ENCODE peak calls at places on chromosomes 1 and 21, in five cellular contexts. J is neuronal stem cell, N is IMR-90, F is H9, P is trophoblast cell. Z is an unnamed sample.

GRCh38 chr1:100622037-100622436 is 84.1 kb downstream of the GPR88 start:
- DNase-seq in N (peak), P (peak), F (no peak), J (no peak), Z (peak)

GRCh38 chr1:3530931-3531818 is 76.7 kb downstream of the ARHGEF16 start:
- DNase-seq in F (peak), N (peak), P (peak), J (peak), Z (peak)

GRCh38 chr1:1806890-1807289 is 28.6 kb upstream of the NADK start:
- DNase-seq in F (no peak), P (no peak), J (no peak), N (peak), Z (no peak)

GRCh38 chr1:204384636-204385354 is 25.1 kb upstream of the PLEKHA6 start:
- DNase-seq in P (peak), F (no peak), N (peak), J (no peak), Z (no peak)

GRCh38 chr1:12166834-12167492 is at the start of gene TNFRSF1B:
- DNase-seq in F (peak), J (peak), P (peak), N (peak), Z (peak)

GRCh38 chr1:237239248-237239647 is 197.3 kb downstream of the RYR2 start:
- DNase-seq in F (peak), P (no peak), J (no peak), N (no peak), Z (peak)

GRCh38 chr1:18041107-18041506 is 66.5 kb upstream of the IGSF21 start:
- DNase-seq in P (no peak), F (no peak), N (no peak), J (no peak), Z (no peak)

GRCh38 chr21:32719085-32719484 is 8.7 kb downstream of the SYNJ1 start:
- DNase-seq in P (peak), N (no peak), F (no peak), J (no peak), Z (no peak)

GRCh38 chr1:55893155-55893554 is 678.0 kb upstream of the USP24 start:
- DNase-seq in J (no peak), F (no peak), N (peak), P (peak), Z (peak)

GRCh38 chr1:10917513-10918454 is 94.7 kb upstream of the TARDBP start:
- DNase-seq in P (no peak), N (no peak), F (no peak), J (no peak), Z (no peak)

GRCh38 chr1:192008281-192008825 is 149.9 kb upstream of the RGS18 start:
- DNase-seq in J (no peak), P (no peak), F (no peak), N (no peak), Z (no peak)

DNA sequence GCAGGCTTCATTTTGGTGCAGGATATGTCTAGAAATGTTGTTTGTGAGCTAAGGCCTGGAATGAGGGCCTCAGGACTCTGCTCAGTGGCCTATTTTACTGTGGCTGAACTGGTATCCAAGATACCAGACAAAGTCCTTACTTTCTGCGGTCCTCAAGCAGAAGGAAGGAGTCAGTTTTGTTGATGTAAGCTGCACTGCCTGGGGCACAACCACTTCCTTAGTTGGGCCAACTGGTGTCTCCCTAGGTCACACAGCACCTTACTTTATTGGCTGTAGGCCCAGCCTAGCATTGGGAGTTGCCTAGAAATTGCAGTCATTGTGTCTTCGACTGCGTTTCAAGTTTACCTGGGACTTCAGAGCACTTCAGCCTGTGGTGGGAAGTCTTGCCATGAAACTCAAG is 1322.7 kb downstream of the AMY1C start:
- DNase-seq in N (no peak), J (no peak), P (no peak), F (no peak), Z (no peak)
- H4K8ac ChIP-seq in N (no peak), J (no peak), P (no peak), F (no peak), Z (no peak)

DNA sequence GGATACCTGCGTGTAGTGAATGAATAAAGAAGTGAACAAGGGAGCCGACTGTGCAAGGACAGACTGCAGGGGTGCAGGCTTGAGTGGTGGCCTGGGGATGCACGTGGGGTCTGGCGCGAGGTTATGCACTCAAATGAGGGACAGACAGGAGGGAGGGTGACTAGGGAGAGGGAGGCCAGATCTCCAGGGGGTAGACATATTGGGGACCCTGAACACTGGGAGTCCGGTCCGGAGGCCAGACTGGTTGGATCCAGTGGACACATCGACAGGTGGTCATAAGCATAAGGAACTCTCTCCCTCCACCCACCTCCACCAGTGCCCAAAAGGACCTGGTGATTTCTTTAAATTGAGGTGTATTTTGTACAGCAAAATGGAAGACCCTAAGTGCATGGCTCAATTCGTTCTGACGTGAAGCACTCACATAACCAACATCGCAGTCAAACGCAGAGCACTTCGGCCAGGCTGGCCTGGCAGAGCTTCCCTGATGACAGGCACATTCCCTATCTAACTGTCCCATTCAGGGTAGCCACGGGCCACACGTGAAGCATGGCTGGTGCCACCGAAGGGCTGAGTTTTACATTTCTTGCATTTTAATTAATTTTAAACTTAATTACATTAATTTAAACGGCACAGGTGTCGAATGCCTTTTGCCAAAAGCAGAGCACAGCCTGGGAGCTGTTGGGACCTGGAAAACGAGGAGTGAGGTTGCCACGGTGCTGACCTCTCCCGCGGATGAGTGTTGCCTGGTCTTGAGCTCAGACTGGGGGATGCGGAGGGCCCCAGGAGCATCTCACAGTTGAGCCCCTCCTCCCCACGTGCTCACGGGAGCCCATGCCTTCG is 14.1 kb downstream of the WNT3A start:
- DNase-seq in J (no peak), F (peak), N (no peak), P (no peak), Z (no peak)
- H4K8ac ChIP-seq in J (peak), F (no peak), N (no peak), P (no peak), Z (no peak)

GRCh38 chr1:47881505-47882442 is 115.4 kb downstream of the TRABD2B start:
- DNase-seq in J (no peak), P (no peak), N (peak), F (no peak), Z (no peak)
- H4K8ac ChIP-seq in J (no peak), P (no peak), N (no peak), F (no peak), Z (no peak)

GRCh38 chr1:59733443-59734141 is 81.2 kb upstream of the HOOK1 start:
- DNase-seq in P (no peak), N (peak), F (no peak), J (no peak), Z (no peak)

GRCh38 chr1:59730302-59730701 is 84.4 kb upstream of the HOOK1 start:
- DNase-seq in P (no peak), F (no peak), N (peak), J (no peak), Z (no peak)

GRCh38 chr1:59730759-59731478 is 83.8 kb upstream of the HOOK1 start:
- DNase-seq in F (no peak), J (no peak), N (peak), P (no peak), Z (peak)

GRCh38 chr1:59736744-59737143 is 78.0 kb upstream of the HOOK1 start:
- DNase-seq in N (no peak), P (no peak), J (no peak), F (no peak), Z (no peak)

DNA sequence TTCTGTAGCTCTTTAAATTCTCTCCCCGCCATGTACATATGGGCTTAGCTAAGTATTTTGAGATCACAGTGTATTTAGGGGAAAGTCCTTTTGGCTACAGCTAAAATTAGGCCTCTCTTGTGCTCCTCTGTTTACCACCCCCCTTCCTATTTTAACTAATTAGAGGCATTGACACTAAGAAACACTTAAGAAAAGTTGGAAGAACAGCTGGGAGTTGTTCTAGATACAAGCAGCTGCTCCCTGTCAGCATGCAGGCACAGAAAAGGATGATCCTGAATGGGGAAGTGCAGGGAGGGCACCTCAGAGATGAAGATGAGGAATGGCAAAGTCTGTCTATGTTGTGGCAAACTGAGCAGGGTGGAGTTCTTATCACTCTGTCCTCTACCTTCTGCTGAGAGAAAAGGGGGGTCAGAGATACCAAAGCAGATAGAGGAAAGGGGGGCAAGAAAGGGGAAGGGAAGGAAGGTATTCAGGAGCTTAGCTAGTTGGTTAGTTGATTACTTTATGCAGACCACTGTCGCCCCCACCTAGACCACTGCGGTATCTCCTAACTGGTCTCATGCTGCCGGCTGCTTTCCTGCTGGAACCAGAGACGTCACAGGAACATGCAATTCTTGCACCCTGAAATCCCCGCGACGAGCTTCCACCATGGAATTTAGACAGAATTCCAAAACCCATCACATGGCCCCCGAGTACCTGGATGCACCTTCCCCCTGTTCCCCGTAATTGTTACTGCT is 82.4 kb upstream of the HOOK1 start:
- DNase-seq in J (no peak), F (no peak), P (no peak), N (peak), Z (no peak)
- H4K8ac ChIP-seq in J (no peak), F (no peak), P (no peak), N (peak), Z (no peak)

DNA sequence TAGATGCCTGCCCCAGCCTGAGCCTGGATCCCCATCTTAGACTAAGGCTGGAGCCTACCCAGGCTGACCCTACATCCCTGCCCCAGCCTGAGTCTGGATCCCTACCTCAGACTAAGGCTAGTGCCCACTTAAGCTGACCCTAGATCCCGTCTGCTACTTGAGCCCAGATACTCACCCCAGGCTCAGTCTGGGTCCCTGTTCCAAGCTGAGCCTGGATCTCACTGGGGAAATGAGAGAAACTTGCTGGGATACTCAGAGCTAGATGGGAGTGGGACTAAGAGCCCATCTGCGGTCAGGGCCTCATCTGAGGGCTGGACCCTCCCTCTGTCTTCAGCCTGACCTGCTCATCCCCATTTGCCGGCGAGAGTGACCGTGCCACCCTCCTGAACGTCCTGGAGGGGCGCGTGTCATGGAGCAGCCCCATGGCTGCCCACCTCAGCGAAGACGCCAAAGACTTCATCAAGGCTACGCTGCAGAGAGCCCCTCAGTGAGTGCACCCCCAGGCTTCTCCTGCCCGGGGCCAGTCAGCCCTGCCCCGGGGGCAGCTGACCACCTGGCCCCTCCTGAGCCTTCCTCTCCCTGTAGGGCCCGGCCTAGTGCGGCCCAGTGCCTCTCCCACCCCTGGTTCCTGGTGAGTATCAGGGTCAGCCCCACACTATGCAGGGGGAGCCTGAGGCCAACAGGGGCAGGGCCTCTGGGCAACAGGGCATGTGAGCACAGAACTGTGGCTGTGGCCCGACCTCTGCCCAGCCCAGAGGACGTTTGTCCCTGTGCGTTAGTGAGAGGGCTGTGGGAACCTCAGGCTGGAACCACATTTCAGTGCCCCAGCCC is 36.8 kb downstream of the TRIM11 start:
- DNase-seq in N (no peak), P (no peak), J (no peak), F (no peak), Z (no peak)
- H4K8ac ChIP-seq in N (no peak), P (no peak), J (no peak), F (no peak), Z (no peak)

GRCh38 chr1:36306210-36306901 is at the start of gene SH3D21:
- DNase-seq in F (peak), P (peak), J (peak), N (no peak), Z (peak)
- H4K8ac ChIP-seq in F (no peak), P (peak), J (no peak), N (peak), Z (no peak)

Z was measured in mesendoderm.